ENCODE peak calls at places on chromosomes 4 and X, in nine cellular contexts. S is frontal cortex; B is stimulated activated CD4-positive, alpha-beta T cell treated with anti-CD3 and anti-CD28 coated beads, Interleukin-2, amount 100 ng/mL, for 48 hours; D is lower lobe of right lung; N is Karpas-422; Y is progenitor cell of endocrine pancreas; O is T-cell; Q is sigmoid colon; J is endodermal cell. A is an unnamed sample.

GRCh38 chr4:76388160-76388908 is 32.6 kb downstream of the CCDC158 start:
- DNase-seq in S (no peak), B (no peak), D (no peak), N (no peak), Y (no peak), O (no peak), Q (no peak), J (peak; percentile 57), A (no peak)

GRCh38 chr4:16245241-16245640 is 19.0 kb upstream of the TAPT1 start:
- DNase-seq in S (no peak), B (no peak), D (no peak), N (no peak), Y (no peak), O (no peak), Q (no peak), J (no peak), A (no peak)

GRCh38 chr4:187908731-187909130 is 86.8 kb upstream of the ZFP42 start:
- DNase-seq in S (no peak), B (no peak), D (no peak), N (no peak), Y (no peak), O (no peak), Q (no peak), J (no peak), A (no peak)

GRCh38 chrX:131735127-131735526 is 191.3 kb downstream of the OR13H1 start:
- DNase-seq in S (no peak), B (no peak), D (no peak), N (no peak), Y (no peak), O (no peak), Q (no peak), J (no peak), A (no peak)

GRCh38 chr4:23888421-23889319 is 1.2 kb downstream of the PPARGC1A start:
- DNase-seq in S (no peak), B (no peak), D (no peak), N (no peak), Y (no peak), O (no peak), Q (peak; percentile 64), J (peak; percentile 50), A (no peak)

GRCh38 chrX:2188840-2189239 is 311.9 kb downstream of the DHRSX start:
- DNase-seq in S (no peak), B (no peak), D (no peak), N (no peak), Y (no peak), O (no peak), Q (no peak), J (no peak), A (no peak)

GRCh38 chr4:8177956-8178355 is 19.3 kb upstream of the ABLIM2 start:
- DNase-seq in S (no peak), B (no peak), D (no peak), N (no peak), Y (no peak), O (no peak), Q (no peak), J (peak; percentile 36), A (no peak)

GRCh38 chr4:168867128-168867527 is 142.9 kb downstream of the CBR4 start:
- DNase-seq in S (no peak), B (no peak), D (no peak), N (no peak), Y (no peak), O (no peak), Q (no peak), J (no peak), A (no peak)

GRCh38 chrX:9438950-9439494 is 25.8 kb upstream of the TBL1X start:
- DNase-seq in S (no peak), B (no peak), D (no peak), N (no peak), Y (no peak), O (no peak), Q (no peak), J (no peak), A (no peak)

GRCh38 chr4:56821394-56822263 is at the start of gene SPINK2:
- DNase-seq in S (no peak), B (peak; percentile 50), D (peak; percentile 54), N (peak; percentile 53), Y (peak; percentile 47), O (peak; percentile 66), Q (no peak), J (peak; percentile 97), A (no peak)

GRCh38 chrX:48278958-48279357 is 23.8 kb downstream of the SSX1 start:
- DNase-seq in S (no peak), B (no peak), D (no peak), N (peak; percentile 62), Y (no peak), O (no peak), Q (peak; percentile 71), J (peak; percentile 46), A (peak; percentile 71)

GRCh38 chrX:8820910-8821527 is 19.8 kb upstream of the FAM9A start:
- DNase-seq in S (no peak), B (no peak), D (no peak), N (no peak), Y (no peak), O (no peak), Q (no peak), J (peak; percentile 80), A (no peak)

GRCh38 chrX:122739770-122740169 is 444.3 kb upstream of the GRIA3 start:
- DNase-seq in S (no peak), B (no peak), D (no peak), N (no peak), Y (no peak), O (no peak), Q (no peak), J (peak; percentile 66), A (no peak)

GRCh38 chrX:76148753-76149152 is 24.1 kb upstream of the PBDC1 start:
- DNase-seq in S (no peak), B (peak; percentile 16), D (no peak), N (peak; percentile 86), Y (no peak), O (peak; percentile 37), Q (peak; percentile 74), J (peak; percentile 50), A (no peak)

GRCh38 chrX:9369802-9370291 is 95.0 kb upstream of the TBL1X start:
- DNase-seq in S (no peak), B (no peak), D (no peak), N (no peak), Y (no peak), O (peak; percentile 12), Q (no peak), J (no peak), A (no peak)

A was measured in sciatic nerve.